ENCODE peak calls at places on chromosomes 1 and 21, in five cellular contexts. L is colonic mucosa; O is effector memory CD4-positive, alpha-beta T cell; I is gastrocnemius medialis; Z is A549. P is an unnamed sample. For H3K9me3, the result is how much of the 10 kb centered on the place peaks cover.

GRCh38 chr1:91510754-91511153 is 10.1 kb downstream of the CDC7 start:
- DNase-seq in L (no peak), O (no peak), I (no peak), Z (no peak), P (no peak)

GRCh38 chr1:18635833-18636671 is 5.4 kb downstream of the PAX7 start:
- DNase-seq in L (no peak), O (no peak), I (no peak), Z (no peak), P (no peak)

GRCh38 chr1:113912594-113913311 is 7.6 kb downstream of the DCLRE1B start:
- DNase-seq in L (no peak), O (no peak), I (no peak), Z (no peak), P (peak)

GRCh38 chr1:1907098-1907736 is 7.8 kb upstream of the CALML6 start:
- DNase-seq in L (peak), O (no peak), I (no peak), Z (no peak), P (no peak)

GRCh38 chr1:225440380-225440957 is 12.6 kb upstream of the LBR start:
- DNase-seq in L (peak), O (no peak), I (no peak), Z (no peak), P (no peak)

GRCh38 chr1:1340185-1340584 is 9.0 kb downstream of the DVL1 start:
- DNase-seq in L (no peak), O (no peak), I (no peak), Z (no peak), P (no peak)

GRCh38 chr1:11858158-11858557 is 587 bp downstream of the NPPB start:
- DNase-seq in L (no peak), O (no peak), I (no peak), Z (no peak), P (no peak)

GRCh38 chr1:107093385-107093784 is 36.9 kb downstream of the PRMT6 start:
- DNase-seq in L (no peak), O (no peak), I (no peak), Z (no peak), P (no peak)

GRCh38 chr1:59521456-59521855 is 224.6 kb downstream of the FGGY start:
- DNase-seq in L (no peak), O (no peak), I (peak), Z (no peak), P (no peak)

GRCh38 chr1:220487297-220487820 is 40.6 kb upstream of the MARK1 start:
- DNase-seq in L (peak), O (no peak), I (no peak), Z (peak), P (no peak)

GRCh38 chr1:94418664-94419655 is 771 bp downstream of the ABCD3 start:
- DNase-seq in L (peak), O (no peak), I (peak), Z (peak), P (no peak)

GRCh38 chr1:174990382-174990999 is 9.3 kb upstream of the CACYBP start:
- DNase-seq in L (peak), O (no peak), I (no peak), Z (peak), P (no peak)

GRCh38 chr1:24640288-24640687 is 2.8 kb upstream of the SRRM1 start:
- DNase-seq in L (peak), O (no peak), I (no peak), Z (no peak), P (no peak)

GRCh38 chr21:15895142-15896106 is 165.6 kb downstream of the USP25 start:
- DNase-seq in L (no peak), O (no peak), I (no peak), Z (no peak), P (no peak)

GRCh38 chr1:1244192-1244811 is 2.2 kb downstream of the C1QTNF12 start:
- DNase-seq in L (peak), O (no peak), I (no peak), Z (peak), P (no peak)

GRCh38 chr1:65167544-65167943 is 19.5 kb downstream of the AK4 start:
- DNase-seq in L (no peak), O (no peak), I (no peak), Z (no peak), P (no peak)

GRCh38 chr1:147748687-147749350 is 11.6 kb downstream of the GJA5 start:
- DNase-seq in L (no peak), O (no peak), I (no peak), Z (no peak), P (no peak)

GRCh38 chr1:36522021-36522420 is 39.3 kb upstream of the CSF3R start:
- DNase-seq in L (no peak), O (no peak), I (no peak), Z (no peak), P (no peak)

GRCh38 chr1:107196973-107197562 is 56.2 kb downstream of the NTNG1 start:
- DNase-seq in L (peak), O (no peak), I (no peak), Z (peak), P (no peak)

GRCh38 chr1:103063911-103064310 is 44.4 kb downstream of the COL11A1 start:
- DNase-seq in L (no peak), O (no peak), I (no peak), Z (no peak), P (no peak)

GRCh38 chr1:209737118-209737505 is 18.7 kb upstream of the TRAF3IP3 start:
- DNase-seq in L (no peak), O (no peak), I (no peak), Z (no peak), P (no peak)

GRCh38 chr1:36284517-36284916 is 21.7 kb upstream of the SH3D21 start:
- DNase-seq in L (no peak), O (no peak), I (no peak), Z (no peak), P (no peak)

GRCh38 chr1:211935448-211935970 is 99.8 kb downstream of the INTS7 start:
- DNase-seq in L (no peak), O (no peak), I (no peak), Z (no peak), P (no peak)

GRCh38 chr1:85047472-85048295 is 616 bp downstream of the MCOLN3 start:
- DNase-seq in L (peak), O (no peak), I (no peak), Z (peak), P (no peak)

GRCh38 chr1:161439280-161440232 is 65.7 kb upstream of the FCGR2A start:
- DNase-seq in L (peak), O (no peak), I (no peak), Z (peak), P (no peak)

GRCh38 chr1:146032613-146033219 is 11.2 kb upstream of the HJV start:
- DNase-seq in L (no peak), O (no peak), I (no peak), Z (peak), P (no peak)

GRCh38 chr1:222594789-222595188 is 5.1 kb upstream of the TAF1A start:
- DNase-seq in L (no peak), O (no peak), I (no peak), Z (no peak), P (no peak)

GRCh38 chr1:58768971-58769808 is 14.7 kb downstream of the JUN start:
- DNase-seq in L (peak), O (no peak), I (peak), Z (peak), P (no peak)

GRCh38 chr21:37746849-37747248 is 169.4 kb downstream of the KCNJ6 start:
- DNase-seq in L (no peak), O (no peak), I (no peak), Z (no peak), P (no peak)

GRCh38 chr1:208192989-208193388 is 51.2 kb downstream of the PLXNA2 start:
- DNase-seq in L (no peak), O (no peak), I (peak), Z (no peak), P (no peak)

GRCh38 chr21:31514598-31514997 is 144.9 kb upstream of the SOD1 start:
- DNase-seq in L (no peak), O (no peak), I (no peak), Z (no peak), P (no peak)

GRCh38 chr1:224616761-224617409 is 768 bp downstream of the CNIH3 start:
- DNase-seq in L (no peak), O (no peak), I (no peak), Z (no peak), P (no peak)

GRCh38 chr1:12338017-12338416 is 108.2 kb downstream of the VPS13D start:
- DNase-seq in L (no peak), O (no peak), I (peak), Z (no peak), P (no peak)

GRCh38 chr1:159944623-159945455 is 574 bp downstream of the IGSF9 start:
- DNase-seq in L (no peak), O (no peak), I (no peak), Z (no peak), P (no peak)

GRCh38 chr21:42080788-42081083 is 9.6 kb downstream of the UMODL1 start:
- DNase-seq in L (no peak), O (no peak), I (peak), Z (no peak), P (peak)

GRCh38 chr21:36321325-36322082 is 1.5 kb downstream of the MORC3 start:
- DNase-seq in L (no peak), O (no peak), I (no peak), Z (no peak), P (no peak)

DNA sequence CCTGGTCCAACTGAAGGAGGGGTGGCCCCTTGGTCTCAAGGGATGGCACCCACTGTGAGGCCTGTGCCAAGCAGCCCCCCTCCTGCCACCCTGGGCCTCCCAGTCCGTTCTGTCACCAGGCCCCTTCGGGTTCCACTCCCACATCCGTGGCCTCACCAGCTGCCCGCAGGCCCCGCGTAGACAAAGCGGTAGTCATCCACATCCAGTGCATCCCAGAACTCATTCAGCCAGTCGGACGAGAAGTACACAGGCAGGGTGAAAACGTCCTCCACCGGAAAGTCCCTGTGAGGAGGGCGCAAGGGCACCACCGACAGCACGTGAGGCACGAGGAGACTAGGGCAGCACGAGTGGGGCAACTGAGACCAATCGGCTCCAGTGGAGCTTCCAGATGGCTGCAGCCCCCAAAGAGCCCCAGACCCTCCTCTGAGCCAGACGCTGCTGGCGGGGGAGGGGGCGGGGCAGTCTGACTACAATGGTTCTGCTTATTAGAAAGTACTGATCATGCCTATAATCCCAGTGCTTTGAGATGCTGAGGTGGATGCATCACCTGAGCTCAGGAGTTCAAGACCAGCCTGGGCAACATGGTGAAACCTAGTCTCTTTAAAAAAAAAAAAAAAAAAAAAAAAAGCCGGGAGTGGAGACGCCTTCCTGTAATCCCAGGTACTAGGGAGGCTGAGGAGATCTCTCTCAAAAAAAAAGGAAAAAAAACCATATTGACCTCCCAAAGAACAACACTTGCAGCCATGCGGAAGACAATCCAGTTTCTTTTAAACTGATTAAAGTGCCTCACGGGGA is 1.2 kb downstream of the JMJD4 start:
- DNase-seq in L (no peak), O (no peak), I (no peak), Z (no peak), P (no peak)
- H3K27ac ChIP-seq in L (no peak), O (peak), I (peak), Z (peak), P (no peak)

GRCh38 chr1:41485605-41486004 is 1.1 kb upstream of the EDN2 start:
- DNase-seq in L (no peak), O (no peak), I (no peak), Z (peak), P (no peak)

GRCh38 chr1:41486053-41486891 is 1.8 kb upstream of the EDN2 start:
- DNase-seq in L (no peak), O (no peak), I (no peak), Z (peak), P (no peak)

GRCh38 chr1:41488599-41488905 is 4.1 kb upstream of the EDN2 start:
- DNase-seq in L (no peak), O (no peak), I (no peak), Z (no peak), P (no peak)

GRCh38 chr1:41487729-41488598 is 3.5 kb upstream of the EDN2 start:
- DNase-seq in L (no peak), O (no peak), I (no peak), Z (no peak), P (no peak)

GRCh38 chr1:41486892-41487728 is 2.6 kb upstream of the EDN2 start:
- DNase-seq in L (no peak), O (no peak), I (no peak), Z (no peak), P (no peak)
- H3K4me3 ChIP-seq in L (no peak), O (no peak), I (no peak), Z (no peak), P (peak)

DNA sequence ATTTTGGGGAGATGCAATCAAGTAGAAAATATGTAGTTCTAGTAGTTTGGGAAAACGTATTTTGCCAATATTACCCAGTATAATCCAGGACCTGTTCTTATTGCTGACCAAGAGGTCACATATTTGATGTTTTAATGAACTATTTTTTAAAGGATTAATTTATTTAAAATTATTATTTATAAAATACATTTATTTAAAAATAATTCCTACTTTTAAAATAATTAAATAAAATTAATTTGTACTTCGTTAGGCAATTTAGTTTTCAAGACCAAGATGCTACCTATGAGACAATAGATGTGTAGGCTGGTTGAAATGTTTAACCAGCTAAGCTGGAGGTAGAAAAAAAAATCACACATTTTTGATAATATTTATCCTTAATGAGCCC is 140.4 kb upstream of the BEND5 start:
- DNase-seq in L (no peak), O (no peak), I (no peak), Z (no peak), P (no peak)
- H3K9me3 ChIP-seq in L (under half), O (under half), I (under half), Z (under half), P (under half)

GRCh38 chr1:169472759-169473158 is 13.0 kb downstream of the SLC19A2 start:
- DNase-seq in L (no peak), O (no peak), I (no peak), Z (no peak), P (no peak)
- H3K27ac ChIP-seq in L (no peak), O (no peak), I (no peak), Z (no peak), P (no peak)

GRCh38 chr1:46800742-46801141 is 1.9 kb downstream of the CYP4B1 start:
- DNase-seq in L (no peak), O (no peak), I (no peak), Z (no peak), P (no peak)

GRCh38 chr1:46802901-46803574 is 4.2 kb downstream of the CYP4B1 start:
- DNase-seq in L (no peak), O (no peak), I (no peak), Z (no peak), P (no peak)

GRCh38 chr1:46798820-46799219 is at the start of gene CYP4B1:
- DNase-seq in L (peak), O (no peak), I (peak), Z (no peak), P (no peak)

GRCh38 chr1:46802081-46802480 is 3.2 kb downstream of the CYP4B1 start:
- DNase-seq in L (no peak), O (no peak), I (no peak), Z (no peak), P (no peak)

DNA sequence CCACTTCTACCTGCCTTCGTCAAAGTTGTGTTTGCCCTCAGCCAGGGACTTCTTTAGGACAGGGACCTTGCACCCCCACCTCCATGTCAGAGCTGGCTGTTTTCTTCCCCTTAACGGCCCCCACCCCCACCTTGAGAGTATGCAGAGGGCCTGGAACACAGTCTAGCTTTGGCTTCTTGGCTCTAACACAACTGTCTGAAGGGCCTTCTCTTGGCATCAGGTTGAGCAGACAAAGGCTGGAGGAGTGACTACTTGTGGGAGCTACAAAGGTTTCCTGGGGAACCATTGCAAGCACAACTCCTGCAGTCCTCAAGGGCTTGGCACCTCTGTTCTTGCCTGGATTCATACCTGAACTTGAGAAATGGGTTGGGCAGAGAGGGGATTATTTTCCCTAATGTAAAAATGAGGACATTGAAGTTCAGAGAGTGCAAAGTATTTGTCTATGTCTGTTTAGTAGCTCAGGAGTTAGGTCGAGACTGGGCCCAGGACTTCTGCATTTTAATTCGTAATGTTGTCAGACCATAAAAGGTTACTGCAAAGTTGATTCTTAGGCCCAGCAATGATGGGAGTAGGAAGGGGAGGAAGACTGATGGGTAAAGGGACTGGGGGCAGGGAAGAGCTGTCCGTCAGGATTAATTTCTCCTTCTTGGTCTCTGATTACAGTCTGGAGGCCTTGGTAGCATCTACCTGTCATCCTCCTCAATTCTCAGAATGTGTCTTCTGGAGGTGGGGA is 2.6 kb downstream of the CYP4B1 start:
- DNase-seq in L (no peak), O (no peak), I (no peak), Z (no peak), P (no peak)
- H3K4me3 ChIP-seq in L (no peak), O (no peak), I (peak), Z (no peak), P (no peak)

DNA sequence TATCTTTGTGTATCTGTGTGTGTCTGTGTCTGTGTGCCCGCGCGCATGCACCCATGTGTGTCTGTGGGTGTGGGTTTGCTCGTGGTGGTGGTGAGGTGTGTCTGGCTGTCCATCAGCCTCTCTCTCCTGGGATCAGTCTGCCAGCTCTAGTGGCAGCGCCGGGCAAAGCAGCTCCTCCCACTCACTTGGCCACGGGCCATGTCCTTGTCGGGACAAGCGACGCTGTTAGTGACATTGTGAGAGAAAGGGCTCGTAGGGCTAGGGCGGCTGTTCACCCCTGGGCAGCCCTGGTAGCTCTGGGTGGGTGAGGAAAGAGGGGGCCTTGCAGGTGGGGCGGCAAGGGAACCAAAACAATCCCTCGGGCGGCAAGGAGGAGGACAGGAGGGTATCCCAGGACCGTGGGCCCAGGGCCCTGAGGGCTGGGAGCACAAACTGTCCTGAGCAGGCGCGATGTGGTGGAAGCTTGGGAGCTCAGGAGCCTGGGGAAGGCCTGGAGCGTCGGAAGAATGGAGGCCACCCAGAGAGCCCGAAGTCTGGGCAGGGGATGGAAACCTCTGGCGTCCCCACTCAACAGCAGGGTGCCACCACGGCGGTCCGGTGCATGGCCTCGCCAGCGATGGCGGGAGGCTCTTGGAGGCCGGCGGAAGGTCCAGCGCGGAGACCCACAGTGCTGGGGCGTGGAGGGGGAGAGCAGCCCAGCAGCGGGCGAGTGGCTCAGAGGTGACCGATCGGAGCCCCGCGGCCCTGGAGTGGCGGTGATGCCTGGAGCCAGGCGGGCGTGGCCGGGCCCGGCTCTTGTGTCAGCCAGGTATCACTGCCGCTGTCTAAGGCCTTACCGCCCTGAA is 140.5 kb downstream of the LIPI start:
- DNase-seq in L (no peak), O (no peak), I (no peak), Z (no peak), P (no peak)
- H3K9me3 ChIP-seq in L (under half), O (under half), I (under half), Z (under half), P (half or more)

DNA sequence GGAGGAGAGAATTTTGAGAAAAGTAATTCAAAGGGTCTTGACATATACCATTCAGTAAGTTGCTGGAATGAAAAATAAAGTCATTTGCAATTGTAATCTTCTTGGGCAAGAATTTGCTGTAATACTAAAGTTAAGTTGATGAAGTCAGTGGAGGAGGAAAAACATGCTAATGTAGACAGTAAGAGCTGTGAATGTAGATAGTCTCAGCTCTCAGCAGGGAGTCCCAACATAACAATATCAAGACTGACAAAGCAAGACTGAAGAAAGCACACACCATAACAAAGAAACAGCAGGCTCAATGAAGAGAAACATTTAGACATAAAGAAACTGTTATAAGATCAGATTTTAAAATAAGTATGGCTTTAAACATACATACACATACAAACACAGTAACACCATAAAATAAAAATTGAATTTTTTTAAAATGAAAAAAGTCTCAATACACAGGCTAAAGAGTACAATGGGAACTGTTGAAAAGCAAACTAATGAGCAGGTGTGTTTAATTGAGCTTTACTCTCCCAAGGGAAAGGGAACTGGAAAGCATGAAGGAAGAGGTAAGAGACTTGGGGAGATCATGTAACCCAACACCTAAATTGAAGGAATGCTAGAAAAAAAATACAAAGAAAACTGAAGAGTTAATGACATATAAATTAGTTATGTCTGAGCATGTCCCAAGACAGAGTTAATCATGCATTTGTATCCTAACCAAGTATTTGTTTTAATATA is 336.3 kb upstream of the NCAM2 start:
- DNase-seq in L (no peak), O (no peak), I (no peak), Z (no peak), P (no peak)
- H3K27ac ChIP-seq in L (no peak), O (no peak), I (no peak), Z (no peak), P (no peak)